ENCODE peak calls at places on chromosomes 7 and 10, in four cellular contexts. W is SK-N-SH, O is PC-3, T is hepatocyte. K is an unnamed sample. For H3K36me3, the result is how much of the 10 kb centered on the place peaks cover.

GRCh38 chr7:36016648-36017047 is 136.4 kb upstream of the EEPD1 start:
- DNase-seq in W (no peak), O (no peak), T (no peak), K (no peak)

GRCh38 chr7:116538138-116538537 is 13.3 kb downstream of the CAV1 start:
- DNase-seq in W (no peak), O (no peak), T (no peak), K (no peak)

GRCh38 chr7:103679156-103680132 is 233.4 kb upstream of the SLC26A5 start:
- DNase-seq in W (no peak), O (no peak), T (no peak), K (no peak)

GRCh38 chr10:36725581-36726520 is 399.5 kb upstream of the ANKRD30A start:
- DNase-seq in W (peak), O (peak), T (peak), K (peak)

GRCh38 chr7:66841898-66842297 is 79.1 kb upstream of the TMEM248 start:
- DNase-seq in W (no peak), O (no peak), T (no peak), K (no peak)

GRCh38 chr7:45581271-45581780 is 7.2 kb downstream of the ADCY1 start:
- DNase-seq in W (no peak), O (no peak), T (no peak), K (no peak)

GRCh38 chr10:43126759-43127424 is 11.4 kb upstream of the CSGALNACT2 start:
- DNase-seq in W (no peak), O (no peak), T (no peak), K (peak)

GRCh38 chr7:35676211-35676610 is 18.7 kb downstream of the HERPUD2 start:
- DNase-seq in W (no peak), O (no peak), T (no peak), K (peak)

GRCh38 chr7:74498996-74499834 is 45.5 kb downstream of the GTF2IRD1 start:
- DNase-seq in W (no peak), O (no peak), T (no peak), K (no peak)

GRCh38 chr7:69465262-69465661 is 133.0 kb upstream of the AUTS2 start:
- DNase-seq in W (no peak), O (no peak), T (no peak), K (no peak)

GRCh38 chr7:21159506-21159905 is 268.4 kb upstream of the SP4 start:
- DNase-seq in W (no peak), O (no peak), T (no peak), K (no peak)

GRCh38 chr10:102713483-102713813 is 749 bp downstream of the ARL3 start:
- DNase-seq in W (no peak), O (no peak), T (no peak), K (no peak)

GRCh38 chr7:100516135-100516812 is 22.7 kb upstream of the AGFG2 start:
- DNase-seq in W (peak), O (no peak), T (peak), K (peak)

GRCh38 chr10:34102237-34102673 is 712.8 kb downstream of the PARD3 start:
- DNase-seq in W (peak), O (no peak), T (peak), K (no peak)

GRCh38 chr7:4399121-4399520 is 283.0 kb upstream of the FOXK1 start:
- DNase-seq in W (no peak), O (no peak), T (no peak), K (no peak)

GRCh38 chr7:33420311-33420710 is 290.9 kb downstream of the BBS9 start:
- DNase-seq in W (no peak), O (no peak), T (no peak), K (no peak)

GRCh38 chr7:31734456-31734855 is 47.4 kb downstream of the PPP1R17 start:
- DNase-seq in W (no peak), O (no peak), T (no peak), K (no peak)

GRCh38 chr10:118007773-118008172 is 39.0 kb downstream of the RAB11FIP2 start:
- DNase-seq in W (no peak), O (no peak), T (no peak), K (no peak)

DNA sequence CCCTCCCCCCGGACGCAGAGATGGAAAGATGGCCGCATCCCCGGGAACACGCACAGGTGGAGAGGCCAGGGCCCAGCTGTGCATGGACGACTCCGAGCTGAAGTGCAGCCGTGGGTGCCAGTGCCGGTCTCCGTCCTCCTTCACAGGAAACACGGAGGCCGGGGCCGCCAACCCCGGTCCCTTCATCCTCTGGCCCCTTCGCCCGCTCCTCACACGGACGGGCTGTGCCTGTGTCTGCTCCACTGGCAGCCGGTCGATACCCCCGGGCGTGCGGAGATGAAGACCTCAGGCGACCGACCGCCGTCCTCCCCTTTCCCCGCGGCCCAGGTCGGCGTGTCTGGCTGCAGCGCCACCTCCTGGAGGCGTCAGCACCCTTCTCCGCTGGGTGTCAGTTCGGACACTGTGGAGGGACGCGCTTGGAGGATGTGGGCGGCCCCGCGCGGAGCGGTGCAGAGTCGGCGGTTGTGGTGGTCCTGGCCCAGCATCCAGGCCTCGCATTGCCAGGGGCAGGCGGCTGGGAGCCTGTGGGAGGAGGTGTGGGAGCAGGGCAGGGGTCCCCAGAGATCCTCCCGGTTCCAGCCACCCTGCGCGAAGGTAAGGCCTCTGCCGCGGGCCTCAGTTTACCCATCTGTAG is 9.9 kb downstream of the ZNF511 start:
- DNase-seq in W (peak), O (peak), T (peak), K (no peak)
- TF ChIP-seq EZH2phosphoT487 in W (no peak), O (no peak), T (no peak), K (no peak)

GRCh38 chr7:139595806-139596205 is 72.3 kb downstream of the CLEC2L start:
- DNase-seq in W (no peak), O (no peak), T (no peak), K (no peak)

GRCh38 chr7:139597028-139597427 is 73.5 kb downstream of the CLEC2L start:
- DNase-seq in W (no peak), O (no peak), T (no peak), K (no peak)

GRCh38 chr7:139596626-139597025 is 73.1 kb downstream of the CLEC2L start:
- DNase-seq in W (no peak), O (no peak), T (no peak), K (no peak)

GRCh38 chr7:139592801-139593461 is 69.4 kb downstream of the CLEC2L start:
- DNase-seq in W (no peak), O (no peak), T (no peak), K (no peak)

GRCh38 chr7:139594911-139595476 is 71.5 kb downstream of the CLEC2L start:
- DNase-seq in W (no peak), O (no peak), T (no peak), K (no peak)
- H3K36me3 ChIP-seq in W (half or more), O (half or more), T (under half), K (under half)

DNA sequence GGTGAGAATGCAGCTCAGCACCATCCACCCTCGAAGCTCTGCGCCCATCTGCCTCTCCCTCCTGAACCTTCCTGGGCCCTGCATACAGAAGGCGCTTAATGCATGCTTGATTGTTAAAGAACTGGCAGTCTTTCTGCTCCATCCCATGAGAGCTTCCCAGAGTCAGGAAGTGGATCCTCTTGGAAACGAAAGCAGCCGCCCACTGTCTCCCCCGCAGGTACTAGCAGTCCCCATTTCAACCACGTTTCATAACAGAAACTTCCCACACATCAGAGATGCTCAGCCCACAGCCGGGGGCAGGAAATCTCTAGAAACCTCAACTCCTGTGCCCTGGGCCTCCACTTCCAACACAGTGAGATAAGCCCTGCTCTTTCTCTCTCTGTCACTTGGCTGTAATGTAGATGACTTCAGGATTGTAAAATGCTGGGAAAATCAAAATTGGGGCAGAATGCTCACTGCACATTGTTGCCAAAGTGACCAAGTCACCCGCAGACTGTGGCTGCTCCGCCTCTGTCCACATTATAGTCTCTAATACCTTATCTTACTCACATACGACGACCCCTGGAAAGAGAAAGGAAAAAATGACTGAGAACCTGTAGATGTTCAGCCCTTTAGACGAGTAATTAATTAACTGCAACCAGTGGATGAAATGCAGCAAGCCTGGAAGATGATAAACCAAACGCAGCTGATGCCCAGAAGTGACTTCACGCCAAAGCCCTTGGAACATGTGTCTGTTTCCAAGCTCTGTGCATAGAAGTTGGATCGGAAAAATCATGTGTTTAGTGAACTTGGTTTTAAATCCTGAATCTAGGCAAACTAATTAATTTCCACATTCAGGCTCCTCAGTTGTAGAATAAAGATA is 28.5 kb downstream of the GSDME start:
- DNase-seq in W (no peak), O (no peak), T (no peak), K (no peak)
- TF ChIP-seq EZH2phosphoT487 in W (no peak), O (no peak), T (no peak), K (no peak)

DNA sequence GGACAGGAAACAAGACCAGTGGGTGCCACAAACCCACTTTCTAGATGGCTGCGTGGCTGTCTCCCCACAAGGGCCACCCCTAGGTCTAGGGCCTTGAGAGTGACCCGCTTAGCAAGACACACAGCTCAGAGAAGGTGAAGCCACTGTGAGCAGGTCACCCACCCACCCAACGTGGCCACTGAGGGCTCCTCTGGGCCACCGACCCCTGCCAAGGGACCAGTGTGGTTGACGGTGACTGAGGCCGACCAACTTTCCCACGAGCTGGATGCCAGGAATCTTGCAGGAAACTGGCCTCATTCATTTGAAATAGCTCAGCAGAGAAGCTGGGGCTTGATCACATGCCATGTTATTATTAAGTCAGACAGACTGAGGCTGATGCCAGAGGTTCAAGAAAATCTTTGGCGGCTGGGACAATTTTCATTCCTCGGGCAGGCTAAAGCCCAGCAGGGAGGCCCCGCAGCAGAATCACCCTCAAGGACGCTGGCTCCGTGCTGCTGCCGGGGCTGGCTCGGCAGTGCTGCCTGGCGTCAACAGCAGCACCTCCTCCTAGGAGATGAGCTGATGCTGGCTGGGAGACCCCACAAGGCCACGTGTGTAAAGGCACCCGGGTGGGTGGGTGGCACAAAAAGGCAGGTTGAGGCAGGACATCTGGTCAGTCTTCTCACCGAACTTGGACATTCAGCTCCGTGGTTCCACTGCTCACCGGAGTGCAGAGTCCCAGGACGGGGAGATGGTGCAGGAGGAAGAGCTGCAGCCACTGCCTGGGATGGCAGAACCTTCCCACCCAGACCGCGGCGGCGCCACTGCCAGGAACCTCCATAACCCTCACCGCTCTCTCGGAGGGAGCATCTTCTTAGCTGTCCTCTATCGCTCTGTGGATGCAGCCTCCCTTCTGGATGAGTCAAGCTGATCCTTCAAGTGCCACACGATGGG is 57.8 kb downstream of the ZRANB1 start:
- DNase-seq in W (peak), O (no peak), T (no peak), K (no peak)
- H3K36me3 ChIP-seq in W (under half), O (under half), T (under half), K (under half)

GRCh38 chr10:123149568-123150228 is 1.8 kb downstream of the HMX2 start:
- DNase-seq in W (peak), O (no peak), T (peak), K (no peak)

GRCh38 chr10:123149162-123149567 is 1.2 kb downstream of the HMX2 start:
- DNase-seq in W (peak), O (no peak), T (no peak), K (no peak)

GRCh38 chr10:123148414-123149161 is 652 bp downstream of the HMX2 start:
- DNase-seq in W (peak), O (no peak), T (no peak), K (no peak)

GRCh38 chr10:123150986-123151738 is 3.0 kb upstream of the BUB3 start:
- DNase-seq in W (peak), O (no peak), T (no peak), K (no peak)

GRCh38 chr10:123150229-123150985 is 2.5 kb downstream of the HMX2 start:
- DNase-seq in W (no peak), O (no peak), T (peak), K (no peak)
- TF ChIP-seq EZH2phosphoT487 in W (peak), O (no peak), T (peak), K (no peak)

K was measured in OCI-LY7.